ENCODE peak calls at places on chromosome 6, in seven cellular contexts. D, J, W, N, C, S and E are unnamed samples.

GRCh38 chr6:51479296-51479695 is 608.1 kb downstream of the PKHD1 start:
- DNase-seq in D (no peak), J (no peak), W (no peak), N (no peak), C (no peak), S (no peak), E (no peak)

GRCh38 chr6:40620546-40620945 is 33.4 kb upstream of the LRFN2 start:
- DNase-seq in D (no peak), J (no peak), W (peak; percentile 89), N (no peak), C (no peak), S (no peak), E (no peak)

GRCh38 chr6:85394853-85395538 is 54.9 kb upstream of the NT5E start:
- DNase-seq in D (peak; percentile 65), J (no peak), W (no peak), N (no peak), C (no peak), S (no peak), E (no peak)

GRCh38 chr6:137729866-137730629 is 137.0 kb upstream of the TNFAIP3 start:
- DNase-seq in D (peak; percentile 80), J (peak; percentile 52), W (no peak), N (no peak), C (peak; percentile 70), S (no peak), E (no peak)

GRCh38 chr6:5012531-5012930 is 8.7 kb upstream of the RPP40 start:
- DNase-seq in D (peak; percentile 10), J (no peak), W (no peak), N (no peak), C (peak; percentile 81), S (no peak), E (no peak)

GRCh38 chr6:162198925-162199324 is 528.6 kb downstream of the PRKN start:
- DNase-seq in D (no peak), J (no peak), W (no peak), N (no peak), C (no peak), S (no peak), E (no peak)

GRCh38 chr6:6806793-6807518 is 218.4 kb downstream of the LY86 start:
- DNase-seq in D (peak; percentile 31), J (no peak), W (no peak), N (no peak), C (no peak), S (no peak), E (no peak)

GRCh38 chr6:148831531-148831930 is 84.7 kb downstream of the UST start:
- DNase-seq in D (peak; percentile 72), J (peak; percentile 34), W (no peak), N (no peak), C (peak; percentile 64), S (no peak), E (no peak)

GRCh38 chr6:141057761-141058160 is 1075.0 kb upstream of the GJE1 start:
- DNase-seq in D (peak; percentile 8), J (no peak), W (no peak), N (no peak), C (no peak), S (no peak), E (no peak)

GRCh38 chr6:100099189-100100074 is 105.4 kb upstream of the MCHR2 start:
- DNase-seq in D (peak; percentile 47), J (no peak), W (no peak), N (no peak), C (peak; percentile 67), S (no peak), E (no peak)

GRCh38 chr6:97978855-97979271 is 695.8 kb upstream of the MMS22L start:
- DNase-seq in D (no peak), J (no peak), W (no peak), N (no peak), C (no peak), S (no peak), E (no peak)

GRCh38 chr6:169638388-169638787 is 63.4 kb downstream of the WDR27 start:
- DNase-seq in D (no peak), J (no peak), W (no peak), N (no peak), C (no peak), S (no peak), E (no peak)

GRCh38 chr6:41684311-41685182 is 46.3 kb downstream of the MDFI start:
- DNase-seq in D (no peak), J (no peak), W (no peak), N (no peak), C (no peak), S (no peak), E (no peak)

GRCh38 chr6:72621243-72622093 is at the start of gene KCNQ5:
- DNase-seq in D (peak; percentile 27), J (no peak), W (peak; percentile 48), N (peak; percentile 22), C (peak; percentile 67), S (no peak), E (peak; percentile 61)

GRCh38 chr6:35495258-35496035 is 1.4 kb downstream of the TEAD3 start:
- DNase-seq in D (no peak), J (no peak), W (no peak), N (no peak), C (peak; percentile 16), S (no peak), E (no peak)

GRCh38 chr6:35492664-35493284 is 4.1 kb downstream of the TEAD3 start:
- DNase-seq in D (no peak), J (no peak), W (no peak), N (no peak), C (no peak), S (no peak), E (no peak)

GRCh38 chr6:35493307-35493983 is 3.4 kb downstream of the TEAD3 start:
- DNase-seq in D (no peak), J (no peak), W (no peak), N (no peak), C (no peak), S (no peak), E (no peak)

GRCh38 chr6:35496036-35496850 is 636 bp downstream of the TEAD3 start:
- DNase-seq in D (peak; percentile 43), J (no peak), W (no peak), N (no peak), C (peak; percentile 77), S (peak; percentile 61), E (no peak)

GRCh38 chr6:35494161-35494563 is 2.7 kb downstream of the TEAD3 start:
- DNase-seq in D (peak; percentile 52), J (no peak), W (no peak), N (no peak), C (peak; percentile 35), S (no peak), E (no peak)
- H3K27ac ChIP-seq in D (peak overlapping the region; percentile 98), J (no peak overlapping the region), W (no peak overlapping the region), N (no peak overlapping the region), C (no peak overlapping the region), S (peak overlapping the region; percentile 98), E (no peak overlapping the region)

GRCh38 chr6:136088693-136089092 is 161.4 kb downstream of the MTFR2 start:
- DNase-seq in D (no peak), J (no peak), W (no peak), N (no peak), C (no peak), S (no peak), E (no peak)

GRCh38 chr6:136084403-136084802 is 165.7 kb downstream of the MTFR2 start:
- DNase-seq in D (no peak), J (no peak), W (no peak), N (no peak), C (peak; percentile 18), S (no peak), E (no peak)

GRCh38 chr6:136087986-136088385 is 162.1 kb downstream of the MTFR2 start:
- DNase-seq in D (peak; percentile 44), J (peak; percentile 40), W (no peak), N (no peak), C (peak; percentile 38), S (no peak), E (no peak)

GRCh38 chr6:136085370-136086115 is 164.6 kb downstream of the MTFR2 start:
- DNase-seq in D (no peak), J (no peak), W (no peak), N (no peak), C (peak; percentile 63), S (no peak), E (no peak)

DNA sequence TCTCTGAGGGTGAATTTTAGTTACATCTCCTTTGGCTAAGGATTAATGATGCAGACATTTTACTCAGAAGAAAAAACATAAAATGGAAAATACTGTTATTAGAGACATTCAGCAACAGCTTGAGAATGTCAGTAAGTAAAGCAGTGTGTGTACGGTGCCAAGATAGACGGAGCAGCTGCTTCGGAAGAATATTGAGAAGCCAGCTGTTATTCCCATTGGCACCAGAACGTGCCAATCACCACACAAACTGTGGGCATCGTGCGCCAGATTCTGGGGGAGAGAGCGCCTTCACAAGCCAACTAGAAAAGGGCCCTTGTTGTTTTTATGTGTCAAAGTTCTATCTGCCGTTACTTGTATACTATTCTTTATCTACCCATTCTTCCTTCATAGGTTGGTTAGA is 163.4 kb downstream of the MTFR2 start:
- DNase-seq in D (peak; percentile 61), J (no peak), W (no peak), N (no peak), C (no peak), S (no peak), E (no peak)
- H3K27ac ChIP-seq in D (no peak overlapping the region), J (no peak overlapping the region), W (no peak overlapping the region), N (no peak overlapping the region), C (no peak overlapping the region), S (no peak overlapping the region), E (no peak overlapping the region)

GRCh38 chr6:87094576-87094975 is 330 bp downstream of the CGA start:
- DNase-seq in D (no peak), J (no peak), W (no peak), N (no peak), C (no peak), S (no peak), E (no peak)

GRCh38 chr6:87093651-87094050 is 1.3 kb downstream of the CGA start:
- DNase-seq in D (no peak), J (no peak), W (no peak), N (no peak), C (peak; percentile 52), S (no peak), E (no peak)

GRCh38 chr6:87093199-87093598 is 1.7 kb downstream of the CGA start:
- DNase-seq in D (no peak), J (no peak), W (no peak), N (no peak), C (no peak), S (no peak), E (no peak)

GRCh38 chr6:87092435-87092834 is 2.5 kb downstream of the CGA start:
- DNase-seq in D (no peak), J (no peak), W (no peak), N (no peak), C (no peak), S (no peak), E (no peak)

DNA sequence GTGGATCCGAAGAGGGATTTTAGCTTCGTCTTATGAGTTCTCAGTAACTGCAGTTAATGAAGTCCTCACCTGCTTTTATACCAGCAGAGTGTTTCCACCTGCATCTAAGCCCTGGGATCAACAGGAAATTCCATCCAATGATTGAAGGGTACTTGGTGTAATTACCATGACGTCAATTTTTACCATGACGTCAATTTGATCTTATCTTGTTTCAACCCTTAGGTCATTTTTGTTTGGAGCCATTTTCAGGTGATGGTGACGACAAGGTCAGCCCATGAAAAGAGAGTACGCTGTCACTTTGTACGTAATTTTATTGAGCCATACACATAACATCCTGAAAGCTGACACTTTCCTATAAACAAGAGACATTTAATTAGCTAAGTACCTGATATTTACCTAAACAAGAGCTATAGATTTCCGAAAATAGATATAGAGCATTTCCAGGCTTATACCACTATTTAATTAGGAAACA is at the start of gene CGA:
- DNase-seq in D (no peak), J (no peak), W (no peak), N (no peak), C (no peak), S (no peak), E (no peak)
- H3K27ac ChIP-seq in D (no peak within 1 kb of the TSS), J (peak within 1 kb of the TSS; percentile 6), W (no peak within 1 kb of the TSS), N (no peak within 1 kb of the TSS), C (no peak within 1 kb of the TSS), S (no peak within 1 kb of the TSS), E (no peak within 1 kb of the TSS)

GRCh38 chr6:3331948-3332347 is 73.2 kb downstream of the PSMG4 start:
- DNase-seq in D (no peak), J (no peak), W (no peak), N (no peak), C (no peak), S (no peak), E (no peak)
- H3K27ac ChIP-seq in D (no peak overlapping the region), J (no peak overlapping the region), W (no peak overlapping the region), N (no peak overlapping the region), C (no peak overlapping the region), S (no peak overlapping the region), E (no peak overlapping the region)